ENCODE peak calls at places on chromosomes 7 and 10, in nine cellular contexts. One of them, this sample, is unnamed.

GRCh38 chr7:132049462-132050304 is 493.3 kb upstream of the PODXL start:
- DNase-seq in left ventricle myocardium inferior: no peak
- DNase-seq in body of pancreas: peak
- DNase-seq in cardiac muscle cell: peak
- DNase-seq in stomach: peak
- DNase-seq in neural crest cell: peak
- DNase-seq in osteocyte: no peak
- DNase-seq in endothelial cell: peak
- DNase-seq in RWPE1: no peak
- DNase-seq in this sample: peak

GRCh38 chr7:7554021-7554432 is 12.7 kb upstream of the MIOS start:
- DNase-seq in left ventricle myocardium inferior: no peak
- DNase-seq in body of pancreas: no peak
- DNase-seq in cardiac muscle cell: peak
- DNase-seq in stomach: no peak
- DNase-seq in neural crest cell: no peak
- DNase-seq in osteocyte: no peak
- DNase-seq in endothelial cell: no peak
- DNase-seq in RWPE1: no peak
- DNase-seq in this sample: no peak

GRCh38 chr10:29753283-29753682 is 118.5 kb upstream of the SVIL start:
- DNase-seq in left ventricle myocardium inferior: no peak
- DNase-seq in body of pancreas: peak
- DNase-seq in cardiac muscle cell: no peak
- DNase-seq in stomach: no peak
- DNase-seq in neural crest cell: no peak
- DNase-seq in osteocyte: no peak
- DNase-seq in endothelial cell: no peak
- DNase-seq in RWPE1: no peak
- DNase-seq in this sample: no peak

GRCh38 chr10:64486149-64486548 is 964.9 kb downstream of the REEP3 start:
- DNase-seq in left ventricle myocardium inferior: no peak
- DNase-seq in body of pancreas: no peak
- DNase-seq in cardiac muscle cell: peak
- DNase-seq in stomach: no peak
- DNase-seq in neural crest cell: no peak
- DNase-seq in osteocyte: no peak
- DNase-seq in endothelial cell: no peak
- DNase-seq in RWPE1: peak
- DNase-seq in this sample: no peak

GRCh38 chr7:12715372-12716133 is 28.1 kb downstream of the ARL4A start:
- DNase-seq in left ventricle myocardium inferior: peak
- DNase-seq in body of pancreas: peak
- DNase-seq in cardiac muscle cell: peak
- DNase-seq in stomach: peak
- DNase-seq in neural crest cell: peak
- DNase-seq in osteocyte: no peak
- DNase-seq in endothelial cell: peak
- DNase-seq in RWPE1: peak
- DNase-seq in this sample: no peak

GRCh38 chr10:62501547-62501946 is 127.4 kb downstream of the ZNF365 start:
- DNase-seq in left ventricle myocardium inferior: no peak
- DNase-seq in body of pancreas: no peak
- DNase-seq in cardiac muscle cell: peak
- DNase-seq in stomach: no peak
- DNase-seq in neural crest cell: no peak
- DNase-seq in osteocyte: no peak
- DNase-seq in endothelial cell: no peak
- DNase-seq in RWPE1: no peak
- DNase-seq in this sample: no peak

GRCh38 chr10:78852856-78853255 is 215.9 kb upstream of the ZMIZ1 start:
- DNase-seq in left ventricle myocardium inferior: no peak
- DNase-seq in body of pancreas: peak
- DNase-seq in cardiac muscle cell: peak
- DNase-seq in stomach: peak
- DNase-seq in neural crest cell: no peak
- DNase-seq in osteocyte: no peak
- DNase-seq in endothelial cell: peak
- DNase-seq in RWPE1: no peak
- DNase-seq in this sample: no peak

GRCh38 chr7:114823290-114823689 is 98.6 kb upstream of the MDFIC start:
- DNase-seq in left ventricle myocardium inferior: no peak
- DNase-seq in body of pancreas: no peak
- DNase-seq in cardiac muscle cell: peak
- DNase-seq in stomach: no peak
- DNase-seq in neural crest cell: no peak
- DNase-seq in osteocyte: no peak
- DNase-seq in endothelial cell: no peak
- DNase-seq in RWPE1: peak
- DNase-seq in this sample: no peak

GRCh38 chr10:45408421-45409319 is 34.7 kb downstream of the ALOX5 start:
- DNase-seq in left ventricle myocardium inferior: no peak
- DNase-seq in body of pancreas: peak
- DNase-seq in cardiac muscle cell: no peak
- DNase-seq in stomach: no peak
- DNase-seq in neural crest cell: no peak
- DNase-seq in osteocyte: no peak
- DNase-seq in endothelial cell: no peak
- DNase-seq in RWPE1: no peak
- DNase-seq in this sample: no peak

GRCh38 chr10:127679642-127680255 is 57.2 kb upstream of the FOXI2 start:
- DNase-seq in left ventricle myocardium inferior: no peak
- DNase-seq in body of pancreas: no peak
- DNase-seq in cardiac muscle cell: no peak
- DNase-seq in stomach: no peak
- DNase-seq in neural crest cell: no peak
- DNase-seq in osteocyte: no peak
- DNase-seq in endothelial cell: peak
- DNase-seq in RWPE1: no peak
- DNase-seq in this sample: no peak

GRCh38 chr7:69114374-69114773 is 483.9 kb upstream of the AUTS2 start:
- DNase-seq in left ventricle myocardium inferior: no peak
- DNase-seq in body of pancreas: no peak
- DNase-seq in cardiac muscle cell: peak
- DNase-seq in stomach: no peak
- DNase-seq in neural crest cell: no peak
- DNase-seq in osteocyte: no peak
- DNase-seq in endothelial cell: no peak
- DNase-seq in RWPE1: no peak
- DNase-seq in this sample: no peak

GRCh38 chr10:119853584-119853983 is 19.1 kb downstream of the MCMBP start:
- DNase-seq in left ventricle myocardium inferior: no peak
- DNase-seq in body of pancreas: no peak
- DNase-seq in cardiac muscle cell: no peak
- DNase-seq in stomach: no peak
- DNase-seq in neural crest cell: no peak
- DNase-seq in osteocyte: no peak
- DNase-seq in endothelial cell: no peak
- DNase-seq in RWPE1: no peak
- DNase-seq in this sample: no peak

GRCh38 chr10:44971935-44972792 is 6.4 kb downstream of the DEPP1 start:
- DNase-seq in left ventricle myocardium inferior: no peak
- DNase-seq in body of pancreas: no peak
- DNase-seq in cardiac muscle cell: no peak
- DNase-seq in stomach: no peak
- DNase-seq in neural crest cell: no peak
- DNase-seq in osteocyte: no peak
- DNase-seq in endothelial cell: no peak
- DNase-seq in RWPE1: no peak
- DNase-seq in this sample: no peak

GRCh38 chr7:105387621-105388372 is 924 bp downstream of the SRPK2 start:
- DNase-seq in left ventricle myocardium inferior: peak
- DNase-seq in body of pancreas: peak
- DNase-seq in cardiac muscle cell: peak
- DNase-seq in stomach: peak
- DNase-seq in neural crest cell: peak
- DNase-seq in osteocyte: peak
- DNase-seq in endothelial cell: peak
- DNase-seq in RWPE1: peak
- DNase-seq in this sample: peak

GRCh38 chr10:101495324-101495925 is 92.6 kb downstream of the POLL start:
- DNase-seq in left ventricle myocardium inferior: no peak
- DNase-seq in body of pancreas: no peak
- DNase-seq in cardiac muscle cell: peak
- DNase-seq in stomach: no peak
- DNase-seq in neural crest cell: no peak
- DNase-seq in osteocyte: no peak
- DNase-seq in endothelial cell: no peak
- DNase-seq in RWPE1: peak
- DNase-seq in this sample: no peak
- TF ChIP-seq CTCF in left ventricle myocardium inferior: peak
- TF ChIP-seq CTCF in body of pancreas: no peak
- TF ChIP-seq CTCF in cardiac muscle cell: peak
- TF ChIP-seq CTCF in stomach: no peak
- TF ChIP-seq CTCF in neural crest cell: peak
- TF ChIP-seq CTCF in osteocyte: peak
- TF ChIP-seq CTCF in endothelial cell: no peak
- TF ChIP-seq CTCF in RWPE1: peak
- TF ChIP-seq CTCF in this sample: peak

GRCh38 chr10:32005050-32005449 is 51.2 kb downstream of the KIF5B start:
- DNase-seq in left ventricle myocardium inferior: no peak
- DNase-seq in body of pancreas: peak
- DNase-seq in cardiac muscle cell: peak
- DNase-seq in stomach: peak
- DNase-seq in neural crest cell: peak
- DNase-seq in osteocyte: no peak
- DNase-seq in endothelial cell: peak
- DNase-seq in RWPE1: peak
- DNase-seq in this sample: no peak
- TF ChIP-seq CTCF in left ventricle myocardium inferior: peak
- TF ChIP-seq CTCF in body of pancreas: peak
- TF ChIP-seq CTCF in cardiac muscle cell: peak
- TF ChIP-seq CTCF in stomach: peak
- TF ChIP-seq CTCF in neural crest cell: peak
- TF ChIP-seq CTCF in osteocyte: peak
- TF ChIP-seq CTCF in endothelial cell: peak
- TF ChIP-seq CTCF in RWPE1: peak
- TF ChIP-seq CTCF in this sample: peak

GRCh38 chr7:154640266-154640865 is 362.6 kb downstream of the PAXIP1 start:
- DNase-seq in left ventricle myocardium inferior: no peak
- DNase-seq in body of pancreas: peak
- DNase-seq in cardiac muscle cell: no peak
- DNase-seq in stomach: no peak
- DNase-seq in neural crest cell: no peak
- DNase-seq in osteocyte: no peak
- DNase-seq in endothelial cell: peak
- DNase-seq in RWPE1: no peak
- DNase-seq in this sample: no peak
- TF ChIP-seq CTCF in left ventricle myocardium inferior: no peak
- TF ChIP-seq CTCF in body of pancreas: no peak
- TF ChIP-seq CTCF in cardiac muscle cell: no peak
- TF ChIP-seq CTCF in stomach: no peak
- TF ChIP-seq CTCF in neural crest cell: peak
- TF ChIP-seq CTCF in osteocyte: no peak
- TF ChIP-seq CTCF in endothelial cell: no peak
- TF ChIP-seq CTCF in RWPE1: no peak
- TF ChIP-seq CTCF in this sample: peak

GRCh38 chr7:46932656-46933424 is 649.1 kb downstream of the TNS3 start:
- DNase-seq in left ventricle myocardium inferior: no peak
- DNase-seq in body of pancreas: peak
- DNase-seq in cardiac muscle cell: peak
- DNase-seq in stomach: no peak
- DNase-seq in neural crest cell: no peak
- DNase-seq in osteocyte: no peak
- DNase-seq in endothelial cell: no peak
- DNase-seq in RWPE1: peak
- DNase-seq in this sample: no peak
- TF ChIP-seq CTCF in left ventricle myocardium inferior: peak
- TF ChIP-seq CTCF in body of pancreas: no peak
- TF ChIP-seq CTCF in cardiac muscle cell: peak
- TF ChIP-seq CTCF in stomach: no peak
- TF ChIP-seq CTCF in neural crest cell: no peak
- TF ChIP-seq CTCF in osteocyte: peak
- TF ChIP-seq CTCF in endothelial cell: no peak
- TF ChIP-seq CTCF in RWPE1: no peak
- TF ChIP-seq CTCF in this sample: no peak

GRCh38 chr10:49700997-49701396 is 21.5 kb downstream of the C10orf53 start:
- DNase-seq in left ventricle myocardium inferior: no peak
- DNase-seq in body of pancreas: no peak
- DNase-seq in cardiac muscle cell: no peak
- DNase-seq in stomach: no peak
- DNase-seq in neural crest cell: no peak
- DNase-seq in osteocyte: no peak
- DNase-seq in endothelial cell: no peak
- DNase-seq in RWPE1: no peak
- DNase-seq in this sample: no peak
- TF ChIP-seq CTCF in left ventricle myocardium inferior: no peak
- TF ChIP-seq CTCF in body of pancreas: no peak
- TF ChIP-seq CTCF in cardiac muscle cell: no peak
- TF ChIP-seq CTCF in stomach: no peak
- TF ChIP-seq CTCF in neural crest cell: no peak
- TF ChIP-seq CTCF in osteocyte: no peak
- TF ChIP-seq CTCF in endothelial cell: no peak
- TF ChIP-seq CTCF in RWPE1: no peak
- TF ChIP-seq CTCF in this sample: no peak